ENCODE peak calls at places on chromosomes 7 and 10, in four cellular contexts. F is naive thymus-derived CD4-positive, alpha-beta T cell; V is OCI-LY7; C is AG04450. Q is an unnamed sample.

GRCh38 chr7:95434501-95435421 is at the start of gene PON2:
- DNase-seq in C (peak), V (no peak), F (peak), Q (peak)

GRCh38 chr7:12754179-12754578 is 66.7 kb downstream of the ARL4A start:
- DNase-seq in V (no peak), F (no peak), C (no peak), Q (peak)

GRCh38 chr10:97138174-97138573 is 47.6 kb downstream of the SLIT1 start:
- DNase-seq in F (no peak), C (no peak), V (peak), Q (no peak)

GRCh38 chr7:134690016-134690415 is 43.4 kb downstream of the BPGM start:
- DNase-seq in F (no peak), C (peak), V (no peak), Q (peak)

GRCh38 chr7:79245623-79246249 is 207.7 kb downstream of the MAGI2 start:
- DNase-seq in C (no peak), V (no peak), F (no peak), Q (no peak)

GRCh38 chr7:6725003-6725402 is 18.3 kb upstream of the ZNF12 start:
- DNase-seq in V (peak), F (no peak), C (no peak), Q (no peak)

GRCh38 chr7:143416565-143417149 is 8.0 kb upstream of the EPHA1 start:
- DNase-seq in F (peak), C (no peak), V (peak), Q (peak)

GRCh38 chr10:18021725-18022480 is 70.2 kb downstream of the SLC39A12 start:
- DNase-seq in C (no peak), V (no peak), F (no peak), Q (no peak)

GRCh38 chr10:106528702-106529101 is 635.8 kb downstream of the SORCS1 start:
- DNase-seq in C (no peak), V (no peak), F (no peak), Q (no peak)

GRCh38 chr7:84701524-84702306 is 485.1 kb downstream of the SEMA3D start:
- DNase-seq in V (no peak), F (no peak), C (peak), Q (peak)

GRCh38 chr7:132185150-132185549 is 391.1 kb downstream of the PLXNA4 start:
- DNase-seq in C (no peak), V (no peak), F (no peak), Q (no peak)

DNA sequence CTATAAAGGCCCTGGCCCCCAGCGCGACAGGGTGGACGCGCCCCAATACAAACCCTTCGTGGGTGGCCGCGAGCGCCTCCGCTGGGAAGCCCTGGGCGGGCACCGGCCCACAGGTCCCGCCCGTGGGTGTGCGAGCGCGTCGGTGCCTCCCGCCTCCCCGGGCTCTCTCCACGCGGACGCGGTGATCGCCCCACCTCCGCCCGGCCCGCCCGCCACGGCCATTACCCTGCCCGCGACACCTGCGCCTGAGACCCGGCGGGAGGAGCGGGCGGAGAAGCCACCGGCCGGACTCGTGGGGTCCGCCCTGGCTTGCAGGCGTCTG is 81.2 kb downstream of the PAX2 start:
- DNase-seq in V (no peak), F (no peak), C (no peak), Q (no peak)
- H3K4me3 ChIP-seq in V (no peak), F (peak), C (no peak), Q (no peak)

GRCh38 chr7:117164578-117164977 is 158.3 kb downstream of the WNT2 start:
- DNase-seq in C (no peak), F (no peak), V (no peak), Q (peak)
- H3K4me3 ChIP-seq in C (no peak), F (no peak), V (no peak), Q (no peak)

GRCh38 chr7:64313740-64314491 is at the start of gene ZNF736:
- DNase-seq in C (peak), F (peak), V (peak), Q (peak)

GRCh38 chr7:64310426-64310825 is 3.3 kb upstream of the ZNF736 start:
- DNase-seq in V (no peak), C (no peak), F (no peak), Q (no peak)

GRCh38 chr7:64312826-64313225 is 935 bp upstream of the ZNF736 start:
- DNase-seq in V (no peak), C (no peak), F (no peak), Q (no peak)

GRCh38 chr7:64314493-64315020 is 796 bp downstream of the ZNF736 start:
- DNase-seq in F (no peak), C (no peak), V (peak), Q (no peak)
- H3K4me3 ChIP-seq in F (peak), C (peak), V (peak), Q (peak)

DNA sequence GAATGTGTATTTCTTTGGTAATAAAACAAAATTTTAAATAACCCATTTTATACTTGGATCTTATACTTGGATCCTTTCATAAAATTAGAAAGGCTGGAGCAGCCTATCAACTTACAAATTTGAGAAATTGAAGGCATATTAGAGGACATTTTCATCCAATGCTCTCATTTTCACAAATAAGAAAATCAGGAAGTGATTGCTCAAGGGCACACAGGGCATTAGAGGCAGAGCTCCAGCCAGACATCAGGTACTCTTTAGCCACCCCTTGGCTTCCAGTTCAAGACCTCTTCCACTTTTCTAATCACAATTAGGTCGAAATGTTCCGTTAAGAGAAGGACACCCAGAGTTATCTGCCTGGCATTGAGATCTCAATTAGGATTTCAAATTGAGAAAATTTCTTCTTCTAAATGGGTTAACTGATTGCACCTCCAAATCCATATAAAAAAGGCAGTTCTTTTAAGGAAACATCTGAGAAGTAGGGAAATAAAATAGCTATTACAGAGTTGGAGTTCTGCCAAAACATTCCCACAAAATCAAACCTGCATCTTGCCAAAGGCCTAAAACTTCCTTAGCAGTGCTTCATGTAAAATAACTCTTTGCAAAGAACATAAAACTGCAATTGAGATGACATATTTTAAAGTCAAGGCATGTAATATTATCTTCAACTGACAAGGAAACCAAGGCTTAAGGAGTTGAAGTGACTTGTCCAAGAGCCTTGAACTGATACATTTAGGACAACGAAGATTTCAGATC is 2.5 kb downstream of the ACTA2 start:
- DNase-seq in C (no peak), V (no peak), F (no peak), Q (peak)
- H3K4me3 ChIP-seq in C (peak), V (no peak), F (no peak), Q (peak)

GRCh38 chr10:77927343-77928256 is 1.0 kb upstream of the DLG5 start:
- DNase-seq in F (no peak), V (no peak), C (no peak), Q (no peak)
- H3K4me3 ChIP-seq in F (no peak), V (no peak), C (peak), Q (peak)

DNA sequence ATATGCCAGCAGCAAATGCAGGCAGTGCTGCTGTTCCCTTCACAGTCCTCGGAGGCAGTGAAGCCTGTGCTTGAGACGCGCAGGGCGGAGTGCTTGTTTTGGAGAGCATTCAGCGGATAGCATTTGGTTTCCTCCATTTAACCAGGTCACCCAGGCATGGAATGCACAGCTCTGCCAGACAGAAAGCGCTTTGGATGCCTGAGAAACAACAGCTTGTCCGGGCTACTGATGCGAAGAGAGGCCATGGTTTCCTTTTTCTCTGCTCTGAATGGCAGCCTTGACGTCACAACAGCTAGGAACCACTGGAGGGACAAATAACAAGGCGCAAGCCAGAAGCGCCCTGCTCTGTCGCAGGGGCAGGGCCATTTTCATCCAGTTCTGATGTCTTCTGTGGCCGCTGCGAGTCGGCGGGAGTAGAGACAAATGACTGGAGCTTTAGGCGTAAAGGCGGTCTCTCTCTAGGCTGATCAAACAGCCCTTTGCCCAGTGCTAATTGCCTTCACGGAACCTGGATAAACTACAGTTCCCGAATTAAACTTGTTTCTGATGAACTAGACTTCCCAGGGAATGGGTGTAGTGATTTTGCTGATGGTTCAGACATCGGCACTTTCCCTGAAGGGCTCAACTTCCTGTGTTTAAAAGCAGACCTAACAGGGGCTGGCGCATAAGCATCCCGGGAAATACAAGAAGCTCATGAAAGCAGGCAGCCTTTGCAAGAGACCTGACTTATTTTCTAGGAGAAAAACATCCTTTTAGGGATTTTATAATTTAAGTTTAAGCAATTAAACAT is 187.6 kb upstream of the KLF14 start:
- DNase-seq in V (no peak), F (no peak), C (peak), Q (peak)
- H3K4me3 ChIP-seq in V (no peak), F (no peak), C (peak), Q (peak)

GRCh38 chr7:129187681-129188371 is 607 bp upstream of the SMO start:
- DNase-seq in F (no peak), V (no peak), C (no peak), Q (no peak)
- H3K4me3 ChIP-seq in F (no peak), V (no peak), C (peak), Q (peak)

DNA sequence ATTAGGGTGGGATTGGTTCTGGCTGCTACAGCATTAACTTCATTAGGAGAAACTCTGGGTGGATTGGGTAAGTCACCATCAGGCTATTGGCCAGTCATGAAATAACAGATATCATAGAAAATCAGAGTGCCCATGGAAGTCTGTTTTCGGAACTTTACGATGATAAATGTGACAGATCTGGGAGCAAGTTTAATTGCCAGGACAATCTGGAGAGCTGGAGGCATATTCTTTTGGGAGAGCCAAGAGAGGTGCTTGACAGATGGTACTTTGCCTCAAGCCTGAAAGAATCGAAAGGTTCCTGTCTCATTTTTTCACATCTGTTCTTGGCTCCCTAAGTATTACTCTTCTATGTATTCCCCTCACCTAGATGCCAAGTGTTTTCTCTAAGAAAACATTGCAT is 369.9 kb downstream of the CNTNAP2 start:
- DNase-seq in C (no peak), F (no peak), V (no peak), Q (no peak)
- H3K4me3 ChIP-seq in C (no peak), F (no peak), V (no peak), Q (no peak)

DNA sequence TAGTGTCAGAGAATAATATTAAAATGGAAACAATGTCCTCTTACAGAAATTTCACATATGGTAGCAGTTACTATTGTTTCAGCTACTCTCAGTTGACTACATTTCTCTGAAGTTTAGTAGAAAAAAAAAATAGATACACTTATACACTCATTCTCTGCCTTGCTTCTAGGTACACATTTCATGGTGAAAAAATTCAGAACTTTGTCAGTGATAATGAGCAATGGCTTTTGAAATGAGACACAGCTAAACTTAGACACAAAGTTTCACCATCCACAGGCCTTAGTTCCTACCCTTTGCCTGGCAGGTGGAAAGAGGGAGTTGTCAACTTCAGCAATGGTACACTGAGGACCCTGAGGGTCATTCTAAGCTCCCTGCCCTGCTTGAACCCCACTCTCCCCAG is 69.2 kb downstream of the CPVL start:
- DNase-seq in V (no peak), C (no peak), F (no peak), Q (no peak)
- H3K4me3 ChIP-seq in V (no peak), C (no peak), F (no peak), Q (no peak)

DNA sequence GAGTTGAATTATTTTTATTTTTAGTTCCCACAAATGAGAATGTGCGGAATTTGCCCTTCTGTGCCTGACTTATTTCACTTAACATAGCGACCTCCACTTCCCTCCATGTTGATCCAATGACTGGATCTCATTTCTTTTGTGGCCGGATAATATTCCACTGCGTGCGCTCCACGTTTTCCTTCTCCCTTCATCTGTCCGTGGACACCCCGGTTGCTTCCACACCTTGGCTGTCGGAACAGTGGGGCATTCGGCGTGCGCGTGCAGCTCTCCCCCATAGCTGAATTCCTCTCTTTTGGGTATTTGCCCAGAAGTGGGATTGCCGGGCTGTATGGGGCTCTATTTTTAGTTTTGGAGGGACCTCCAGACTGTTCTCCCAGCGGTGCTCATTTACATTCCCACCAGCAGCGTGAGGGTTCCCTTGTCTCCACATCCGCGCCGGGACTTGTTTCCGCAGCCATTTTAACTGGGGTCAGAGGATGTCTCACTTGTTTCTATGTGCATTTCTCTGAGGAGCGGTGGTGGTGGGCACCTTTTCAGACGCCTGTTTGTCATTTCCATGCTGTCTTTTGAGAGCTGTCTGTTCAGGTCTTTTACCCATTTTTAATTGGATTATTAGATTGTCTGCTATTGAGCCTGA is 50.9 kb upstream of the SUN1 start:
- DNase-seq in C (no peak), V (no peak), F (no peak), Q (no peak)
- H3K4me3 ChIP-seq in C (no peak), V (no peak), F (no peak), Q (no peak)

Q was measured in fibroblast of pulmonary artery.